ENCODE peak calls at places on chromosomes 3 and 15, in five cellular contexts. P is psoas muscle, M is aorta, S is fibroblast of lung, I is ovary. Y is an unnamed sample.

GRCh38 chr15:51888593-51889195 is 59.2 kb downstream of the TMOD3 start:
- DNase-seq in M (no peak), S (peak; percentile 49), P (no peak), I (no peak), Y (no peak)

GRCh38 chr3:71185733-71186455 is 397.6 kb downstream of the FOXP1 start:
- DNase-seq in M (no peak), S (peak; percentile 57), P (no peak), I (no peak), Y (no peak)

GRCh38 chr3:167032267-167032876 is 347.7 kb downstream of the ZBBX start:
- DNase-seq in I (no peak), P (no peak), M (no peak), S (peak; percentile 79), Y (no peak)

GRCh38 chr3:11244131-11244677 is 28.0 kb upstream of the ATG7 start:
- DNase-seq in I (no peak), M (no peak), P (no peak), S (peak; percentile 41), Y (no peak)

GRCh38 chr3:112384769-112385168 is 51.8 kb downstream of the CD200 start:
- DNase-seq in I (no peak), M (no peak), P (no peak), S (no peak), Y (no peak)

GRCh38 chr3:45642731-45643152 is 46.5 kb upstream of the SACM1L start:
- DNase-seq in I (no peak), P (peak; percentile 52), S (peak; percentile 56), M (peak; percentile 64), Y (no peak)

GRCh38 chr15:91710072-91710471 is 143.4 kb upstream of the SLCO3A1 start:
- DNase-seq in S (no peak), M (no peak), P (no peak), I (no peak), Y (no peak)

GRCh38 chr3:158094235-158094916 is 11.8 kb downstream of the SHOX2 start:
- DNase-seq in P (no peak), S (no peak), M (peak; percentile 41), I (no peak), Y (peak; percentile 89)

GRCh38 chr3:122251428-122251827 is 68.0 kb downstream of the CASR start:
- DNase-seq in P (no peak), S (no peak), M (no peak), I (no peak), Y (no peak)

GRCh38 chr3:112333386-112334334 is 704 bp downstream of the CD200 start:
- DNase-seq in P (no peak), S (peak; percentile 48), I (peak; percentile 46), M (peak; percentile 54), Y (peak; percentile 76)

GRCh38 chr3:193754719-193755118 is 161.7 kb downstream of the OPA1 start:
- DNase-seq in P (no peak), M (no peak), I (no peak), S (no peak), Y (no peak)

GRCh38 chr3:99839613-99840012 is 22.0 kb downstream of the CMSS1 start:
- DNase-seq in P (no peak), M (no peak), I (no peak), S (no peak), Y (no peak)

GRCh38 chr3:135865554-135865953 is 100.0 kb upstream of the PPP2R3A start:
- DNase-seq in S (no peak), P (no peak), M (no peak), I (no peak), Y (no peak)

GRCh38 chr3:119497824-119498187 is 541 bp upstream of the TIMMDC1 start:
- DNase-seq in P (peak; percentile 50), M (no peak), I (no peak), S (peak; percentile 29), Y (peak; percentile 56)

GRCh38 chr15:74314897-74315438 is 52.5 kb downstream of the CYP11A1 start:
- DNase-seq in I (no peak), M (peak; percentile 55), P (peak; percentile 73), S (no peak), Y (no peak)

GRCh38 chr3:52108302-52109232 is 45.7 kb downstream of the POC1A start:
- DNase-seq in P (peak; percentile 73), I (peak; percentile 37), M (peak; percentile 59), S (peak; percentile 28), Y (peak; percentile 61)
- H3K4me3 ChIP-seq in P (no peak overlapping the region), I (no peak overlapping the region), M (no peak overlapping the region), S (no peak overlapping the region), Y (no peak overlapping the region)

GRCh38 chr15:44045661-44046060 is 149.4 kb downstream of the FRMD5 start:
- DNase-seq in S (no peak), M (no peak), I (no peak), P (no peak), Y (no peak)

GRCh38 chr15:44045217-44045616 is 149.9 kb downstream of the FRMD5 start:
- DNase-seq in M (no peak), I (no peak), P (no peak), S (no peak), Y (no peak)
- H3K27ac ChIP-seq in M (no peak overlapping the region), I (no peak overlapping the region), P (no peak overlapping the region), S (no peak overlapping the region), Y (no peak overlapping the region)

GRCh38 chr3:127747751-127748521 is 74.4 kb downstream of the MGLL start:
- DNase-seq in I (no peak), M (peak; percentile 83), P (peak; percentile 90), S (peak; percentile 91), Y (peak; percentile 28)
- H3K4me3 ChIP-seq in I (no peak overlapping the region), M (no peak overlapping the region), P (no peak overlapping the region), S (no peak overlapping the region), Y (no peak overlapping the region)

GRCh38 chr3:102179321-102180290 is 255.2 kb upstream of the ZPLD1 start:
- DNase-seq in M (no peak), S (peak; percentile 31), I (no peak), P (no peak), Y (no peak)

GRCh38 chr3:102178817-102179216 is 256.0 kb upstream of the ZPLD1 start:
- DNase-seq in I (no peak), P (no peak), M (no peak), S (no peak), Y (no peak)

GRCh38 chr3:102181202-102181920 is 253.5 kb upstream of the ZPLD1 start:
- DNase-seq in I (no peak), M (no peak), P (no peak), S (peak; percentile 83), Y (no peak)

GRCh38 chr3:102182162-102182561 is 252.7 kb upstream of the ZPLD1 start:
- DNase-seq in P (no peak), I (no peak), S (no peak), M (no peak), Y (no peak)

GRCh38 chr3:102180291-102180931 is 254.4 kb upstream of the ZPLD1 start:
- DNase-seq in M (no peak), I (no peak), S (peak; percentile 82), P (no peak), Y (no peak)
- H3K27ac ChIP-seq in M (no peak overlapping the region), I (no peak overlapping the region), S (peak overlapping the region; percentile 76), P (peak overlapping the region; percentile 58), Y (no peak overlapping the region)

DNA sequence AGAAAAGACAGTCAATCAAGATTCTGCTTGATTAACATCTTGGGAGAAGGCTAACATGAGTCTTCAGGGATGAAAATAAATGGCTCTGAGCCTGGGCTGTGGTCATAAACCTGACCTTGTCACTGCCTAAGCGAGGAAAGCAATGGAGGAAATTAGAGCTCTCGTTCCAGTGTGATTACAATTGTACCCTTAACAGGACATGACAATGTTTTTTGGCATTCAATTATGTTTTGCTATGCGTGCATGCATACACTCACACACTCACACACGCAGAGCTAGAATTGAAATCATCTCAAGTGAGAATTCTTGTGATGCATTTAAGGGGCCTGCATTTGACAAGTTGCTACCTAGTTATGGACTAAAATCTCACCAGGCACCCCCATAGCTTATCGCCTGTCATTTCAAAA is 24.1 kb downstream of the ZNF80 start:
- DNase-seq in I (no peak), P (no peak), S (peak; percentile 40), M (no peak), Y (peak; percentile 63)
- H3K4me3 ChIP-seq in I (no peak overlapping the region), P (peak overlapping the region; percentile 29), S (peak overlapping the region; percentile 43), M (no peak overlapping the region), Y (no peak overlapping the region)